ENCODE peak calls at places on chromosomes 2 and 18, in four cellular contexts. A is heart right ventricle; K is activated naive CD8-positive, alpha-beta T cell treated with anti-CD3 and anti-CD28 coated beads, Interleukin-2, amount 50 U/mL, for 24 hours; N is left ventricle myocardium superior. L is an unnamed sample.

GRCh38 chr2:242088471-242089212 is 219.1 kb downstream of the RTP5 start:
- DNase-seq in K (peak), A (peak), N (peak), L (peak)

GRCh38 chr2:222733846-222734689 is 62.6 kb downstream of the MOGAT1 start:
- DNase-seq in N (peak), K (no peak), A (peak), L (no peak)

GRCh38 chr2:136117909-136118818 is at the start of gene CXCR4:
- DNase-seq in A (peak), K (peak), N (peak), L (peak)

GRCh38 chr18:6107794-6108193 is 212.5 kb upstream of the TMEM200C start:
- DNase-seq in N (no peak), A (no peak), K (no peak), L (no peak)

GRCh38 chr2:84940836-84941412 is 30.0 kb upstream of the KCMF1 start:
- DNase-seq in A (no peak), N (no peak), K (no peak), L (no peak)

GRCh38 chr2:173568054-173568453 is 213.4 kb downstream of the CDCA7 start:
- DNase-seq in N (peak), K (no peak), A (peak), L (no peak)

GRCh38 chr2:234488913-234489451 is 7.9 kb downstream of the ARL4C start:
- DNase-seq in A (no peak), N (no peak), K (peak), L (no peak)

GRCh38 chr18:5596585-5596984 is 52.8 kb upstream of the EPB41L3 start:
- DNase-seq in A (no peak), K (no peak), N (no peak), L (no peak)

GRCh38 chr2:201781583-201782051 is 884 bp upstream of the ALS2 start:
- DNase-seq in N (no peak), A (no peak), K (peak), L (peak)